ENCODE peak calls at places on chromosome 7, in six cellular contexts. A is SW 1271, M is globus pallidus, S is epithelial cell of esophagus, N is GM23248, C is bronchial epithelial cell. T is an unnamed sample.
A peak's percentile ranks its signal among the peaks of the same experiment; 100 is the strongest.

GRCh38 chr7:91348686-91349085 is 84.5 kb downstream of the FZD1 start:
- DNase-seq in S (no peak), M (no peak), C (no peak), A (no peak), N (peak; percentile 29), T (peak; percentile 74)

GRCh38 chr7:3068568-3068967 is 24.9 kb upstream of the CARD11 start:
- DNase-seq in N (no peak), M (peak; percentile 29), C (no peak), S (no peak), A (no peak), T (no peak)

GRCh38 chr7:22896917-22897316 is 74.3 kb upstream of the TOMM7 start:
- DNase-seq in S (no peak), N (no peak), C (no peak), A (no peak), M (no peak), T (no peak)

GRCh38 chr7:79787623-79788022 is 334.2 kb upstream of the MAGI2 start:
- DNase-seq in C (no peak), S (no peak), N (peak; percentile 34), A (no peak), M (no peak), T (no peak)

GRCh38 chr7:77427996-77428603 is 12.0 kb upstream of the GSAP start:
- DNase-seq in M (no peak), C (peak; percentile 63), S (peak; percentile 41), A (no peak), N (peak; percentile 62), T (peak; percentile 11)

GRCh38 chr7:42068554-42069280 is 168.3 kb downstream of the GLI3 start:
- DNase-seq in C (no peak), M (no peak), A (no peak), S (peak; percentile 32), N (no peak), T (no peak)

GRCh38 chr7:75772081-75773077 is at the start of gene CCL26:
- DNase-seq in M (no peak), C (peak; percentile 62), N (peak; percentile 88), S (peak; percentile 44), A (peak; percentile 6), T (no peak)

GRCh38 chr7:151940048-151940845 is 16.0 kb upstream of the GALNTL5 start:
- DNase-seq in A (no peak), S (peak; percentile 83), C (peak; percentile 90), M (no peak), N (peak; percentile 82), T (no peak)

GRCh38 chr7:30188806-30189205 is 54.0 kb downstream of the MTURN start:
- DNase-seq in M (no peak), S (no peak), N (no peak), C (no peak), A (no peak), T (no peak)

GRCh38 chr7:94436018-94436604 is 41.4 kb downstream of the COL1A2 start:
- DNase-seq in M (peak; percentile 56), S (peak; percentile 75), C (peak; percentile 52), N (peak; percentile 87), A (peak; percentile 66), T (peak; percentile 39)

GRCh38 chr7:130430841-130431713 is 9.7 kb downstream of the CEP41 start:
- DNase-seq in C (no peak), M (no peak), A (no peak), S (peak; percentile 22), N (peak; percentile 87), T (no peak)

GRCh38 chr7:137990251-137990901 is 11.5 kb downstream of the CREB3L2 start:
- DNase-seq in N (peak; percentile 92), M (no peak), A (no peak), C (peak; percentile 98), S (peak; percentile 95), T (peak; percentile 98)

GRCh38 chr7:87339373-87339897 is 6.0 kb upstream of the CROT start:
- DNase-seq in N (no peak), C (no peak), S (peak; percentile 24), A (no peak), M (no peak), T (peak; percentile 78)

GRCh38 chr7:1990001-1990670 is 242.6 kb downstream of the MAD1L1 start:
- DNase-seq in A (no peak), S (no peak), M (no peak), C (no peak), N (no peak), T (no peak)